ENCODE peak calls at places on chromosomes 16 and 17, in nine cellular contexts. I, U, M, V, X, J, G, E and B are unnamed samples.

GRCh38 chr17:81908793-81909192 is 2.4 kb downstream of the PCYT2 start:
- DNase-seq in E (no peak), J (no peak), V (no peak), X (no peak), M (peak), G (no peak), U (no peak), I (no peak), B (no peak)

GRCh38 chr16:19808061-19808621 is 76.5 kb downstream of the GPRC5B start:
- DNase-seq in J (no peak), U (no peak), I (no peak), G (peak), M (peak), E (no peak), V (peak), X (no peak), B (no peak)

GRCh38 chr16:11833951-11834695 is 17.2 kb downstream of the RSL1D1 start:
- DNase-seq in J (no peak), I (no peak), U (no peak), M (no peak), G (no peak), X (no peak), E (no peak), V (no peak), B (no peak)

GRCh38 chr16:55232822-55233221 is 91.2 kb upstream of the IRX6 start:
- DNase-seq in E (no peak), I (no peak), M (no peak), U (no peak), G (no peak), J (no peak), V (no peak), X (no peak), B (no peak)

GRCh38 chr17:30172560-30172959 is 55.9 kb downstream of the NSRP1 start:
- DNase-seq in X (no peak), U (no peak), E (no peak), J (no peak), I (no peak), V (no peak), M (no peak), G (no peak), B (no peak)

GRCh38 chr17:61075988-61076387 is 323.7 kb upstream of the TBX2 start:
- DNase-seq in I (no peak), U (no peak), E (no peak), M (no peak), X (no peak), G (no peak), V (no peak), J (no peak), B (no peak)

GRCh38 chr16:375212-375611 is 4.9 kb upstream of the MRPL28 start:
- DNase-seq in U (no peak), X (no peak), M (no peak), V (no peak), J (no peak), I (no peak), E (no peak), G (no peak), B (no peak)

GRCh38 chr17:32350662-32351418 is 883 bp downstream of the ZNF207 start:
- DNase-seq in E (no peak), G (no peak), X (no peak), J (no peak), I (peak), V (peak), U (no peak), M (no peak), B (no peak)

GRCh38 chr17:59853168-59853918 is 39.4 kb downstream of the TUBD1 start:
- DNase-seq in J (peak), U (peak), E (no peak), G (peak), M (peak), X (no peak), V (peak), I (peak), B (no peak)

GRCh38 chr17:68324114-68324513 is 32.8 kb downstream of the ARSG start:
- DNase-seq in U (no peak), M (no peak), G (no peak), V (no peak), J (no peak), E (no peak), I (no peak), X (no peak), B (no peak)

GRCh38 chr16:782766-783403 is 5.3 kb downstream of the RPUSD1 start:
- DNase-seq in E (no peak), J (no peak), U (no peak), G (no peak), X (no peak), M (no peak), I (no peak), V (no peak), B (no peak)

GRCh38 chr16:27430923-27431484 is 29.0 kb downstream of the IL21R start:
- DNase-seq in J (no peak), U (peak), E (peak), V (no peak), M (no peak), G (no peak), X (no peak), I (no peak), B (no peak)

GRCh38 chr17:72416054-72416691 is 295.4 kb downstream of the SOX9 start:
- DNase-seq in X (no peak), U (no peak), M (no peak), G (no peak), V (no peak), I (peak), E (no peak), J (no peak), B (peak)

GRCh38 chr16:15866451-15866850 is 9.6 kb upstream of the MYH11 start:
- DNase-seq in I (no peak), G (no peak), U (no peak), J (no peak), M (no peak), V (no peak), E (no peak), X (no peak), B (no peak)

GRCh38 chr16:73171380-73171779 is 123.5 kb upstream of the ZFHX3 start:
- DNase-seq in I (no peak), E (no peak), X (no peak), V (no peak), U (no peak), G (peak), M (no peak), J (no peak), B (no peak)

GRCh38 chr17:7323731-7324437 is 5.3 kb downstream of the NEURL4 start:
- DNase-seq in J (peak), V (no peak), I (peak), E (peak), G (peak), M (peak), X (peak), U (peak), B (peak)

GRCh38 chr16:47258874-47259461 is 115.2 kb upstream of the NETO2 start:
- DNase-seq in M (no peak), V (peak), G (peak), U (no peak), X (no peak), E (no peak), I (peak), J (peak), B (no peak)

GRCh38 chr17:44086364-44087311 is 16.1 kb downstream of the G6PC3 start:
- DNase-seq in J (peak), G (peak), M (no peak), E (no peak), U (peak), I (peak), V (peak), X (peak), B (no peak)

GRCh38 chr16:3003582-3004270 is 9.0 kb upstream of the CLDN9 start:
- DNase-seq in U (peak), G (peak), X (peak), J (peak), M (peak), E (peak), V (peak), I (peak), B (peak)

GRCh38 chr17:37774508-37774907 is 29.6 kb upstream of the HNF1B start:
- DNase-seq in V (no peak), X (no peak), M (no peak), G (no peak), U (no peak), E (no peak), J (peak), I (no peak), B (no peak)

GRCh38 chr17:6815775-6816174 is 15.8 kb downstream of the TEKT1 start:
- DNase-seq in J (no peak), M (no peak), X (no peak), I (no peak), U (no peak), G (no peak), E (no peak), V (peak), B (no peak)

GRCh38 chr17:50934161-50934560 is 68.0 kb upstream of the TOB1 start:
- DNase-seq in X (no peak), M (no peak), U (no peak), E (no peak), J (no peak), G (no peak), V (no peak), I (no peak), B (no peak)

GRCh38 chr16:2471016-2471652 is at the start of gene NTN3:
- DNase-seq in G (peak), U (peak), J (peak), V (no peak), X (no peak), M (peak), I (peak), E (no peak), B (peak)

GRCh38 chr16:4767872-4768548 is 1.0 kb upstream of the ZNF500 start:
- DNase-seq in E (no peak), M (no peak), I (no peak), U (peak), X (no peak), G (no peak), V (no peak), J (no peak), B (peak)

GRCh38 chr17:75109047-75109406 is 742 bp upstream of the ARMC7 start:
- DNase-seq in M (no peak), G (peak), V (no peak), U (no peak), J (peak), I (peak), X (no peak), E (no peak), B (no peak)

GRCh38 chr17:71455219-71455618 is 665.6 kb upstream of the SOX9 start:
- DNase-seq in J (no peak), I (no peak), V (no peak), U (no peak), X (no peak), G (no peak), E (no peak), M (no peak), B (no peak)

GRCh38 chr16:2493608-2494007 is 18.7 kb downstream of the TBC1D24 start:
- DNase-seq in U (no peak), V (no peak), I (no peak), E (no peak), G (no peak), J (no peak), M (peak), X (no peak), B (peak)

GRCh38 chr17:32746698-32747097 is 130.2 kb downstream of the MYO1D start:
- DNase-seq in I (no peak), J (no peak), X (no peak), M (no peak), G (no peak), U (no peak), V (no peak), E (no peak), B (no peak)

GRCh38 chr16:23729503-23730424 is 16.7 kb upstream of the ERN2 start:
- DNase-seq in V (peak), G (peak), E (no peak), X (no peak), M (no peak), I (peak), U (no peak), J (no peak), B (no peak)